ENCODE peak calls at places on chromosomes 6 and 20, in eight cellular contexts. Q is A549, Y is ascending aorta, W is astrocyte, Z is OCI-LY7, I is sigmoid colon, G is mesothelial cell of epicardium, D is type B pancreatic cell. H is an unnamed sample.

GRCh38 chr20:34543457-34544056 is 15.0 kb upstream of the MAP1LC3A start:
- DNase-seq in I (no peak), Z (no peak), D (no peak), W (no peak), Q (no peak), Y (no peak), G (no peak), H (no peak)

GRCh38 chr6:22236626-22237414 is 60.0 kb downstream of the PRL start:
- DNase-seq in D (no peak), Y (no peak), I (no peak), Z (no peak), Q (peak; percentile 92), W (peak; percentile 96), G (no peak), H (no peak)

GRCh38 chr6:89412071-89413005 is at the start of gene RRAGD:
- DNase-seq in Y (peak; percentile 86), Q (peak; percentile 12), I (peak; percentile 86), D (peak; percentile 75), W (no peak), G (peak; percentile 42), Z (peak; percentile 74), H (peak; percentile 84)

GRCh38 chr6:36963451-36964290 is 9.1 kb downstream of the PI16 start:
- DNase-seq in W (no peak), G (no peak), Q (no peak), Z (peak; percentile 78), Y (no peak), I (no peak), D (no peak), H (no peak)

GRCh38 chr6:7540595-7540994 is 876 bp upstream of the DSP start:
- DNase-seq in D (no peak), W (no peak), Q (peak; percentile 67), I (no peak), Y (no peak), G (no peak), Z (no peak), H (no peak)

GRCh38 chr6:105573556-105573955 is 170.7 kb upstream of the PREP start:
- DNase-seq in Y (no peak), Q (no peak), I (no peak), Z (no peak), G (no peak), W (peak; percentile 76), D (no peak), H (no peak)

GRCh38 chr6:91566467-91566866 is 979.6 kb upstream of the MAP3K7 start:
- DNase-seq in Z (no peak), D (no peak), Y (no peak), G (no peak), W (peak; percentile 74), Q (no peak), I (no peak), H (no peak)

GRCh38 chr6:148044921-148045320 is 297.7 kb upstream of the SASH1 start:
- DNase-seq in G (no peak), Z (no peak), W (no peak), I (no peak), Y (no peak), Q (no peak), D (no peak), H (no peak)

GRCh38 chr6:157241411-157241979 is 81.8 kb downstream of the TMEM242 start:
- DNase-seq in Y (no peak), G (no peak), Z (no peak), W (no peak), D (no peak), I (no peak), Q (no peak), H (no peak)

GRCh38 chr20:57611605-57612311 is 8.5 kb downstream of the ZBP1 start:
- DNase-seq in D (no peak), Q (no peak), I (no peak), Y (peak; percentile 9), G (no peak), Z (no peak), W (no peak), H (no peak)

GRCh38 chr20:44756011-44756688 is 10.5 kb downstream of the KCNK15 start:
- DNase-seq in Z (no peak), D (no peak), W (no peak), G (no peak), Q (no peak), Y (no peak), I (no peak), H (no peak)
- TF ChIP-seq CTCF in Z (no peak), D (no peak), W (no peak), G (no peak), Q (no peak), Y (no peak), I (no peak), H (no peak)

GRCh38 chr6:43264599-43264998 is 21.3 kb downstream of the TTBK1 start:
- DNase-seq in I (no peak), Z (no peak), D (no peak), Y (no peak), G (no peak), W (no peak), Q (no peak), H (no peak)
- TF ChIP-seq CTCF in I (no peak), Z (no peak), D (no peak), Y (no peak), G (no peak), W (no peak), Q (no peak), H (no peak)

GRCh38 chr6:122180132-122180531 is 219.3 kb upstream of the HSF2 start:
- DNase-seq in Y (no peak), G (no peak), Z (no peak), W (no peak), I (no peak), D (no peak), Q (no peak), H (no peak)
- TF ChIP-seq CTCF in Y (no peak), G (no peak), Z (no peak), W (no peak), I (no peak), D (peak; percentile 48), Q (no peak), H (peak; percentile 54)

GRCh38 chr6:110518281-110518623 is 41.8 kb upstream of the SLC22A16 start:
- DNase-seq in Y (no peak), D (no peak), I (no peak), Z (no peak), W (no peak), Q (peak; percentile 28), G (no peak), H (no peak)
- TF ChIP-seq CTCF in Y (no peak), D (peak; percentile 71), I (no peak), Z (peak; percentile 66), W (peak; percentile 52), Q (peak; percentile 41), G (peak; percentile 62), H (peak; percentile 55)

DNA sequence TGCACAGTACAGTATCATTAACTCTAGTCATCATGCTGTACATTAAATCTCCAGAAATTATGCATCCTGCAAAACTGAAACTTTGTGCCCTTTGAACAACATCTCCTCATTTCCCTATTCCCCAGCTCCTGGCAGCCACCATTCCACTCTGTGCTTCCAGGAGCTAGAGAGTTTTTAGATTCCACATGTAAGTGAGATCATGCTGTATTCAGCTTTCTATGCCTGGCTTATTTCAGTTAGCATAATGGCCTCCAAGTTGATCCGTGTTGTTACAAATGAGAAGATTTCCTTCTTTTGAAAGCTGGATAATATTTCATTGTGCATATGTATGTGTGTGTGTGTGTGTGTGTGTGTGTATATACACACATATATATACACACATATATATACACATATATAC is 86.9 kb upstream of the SLC24A3 start:
- DNase-seq in Y (no peak), I (no peak), Z (no peak), Q (no peak), D (no peak), W (no peak), G (no peak), H (no peak)
- TF ChIP-seq CTCF in Y (no peak), I (no peak), Z (no peak), Q (no peak), D (no peak), W (no peak), G (no peak), H (no peak)

GRCh38 chr20:2088904-2089303 is 12.7 kb upstream of the STK35 start:
- DNase-seq in Q (no peak), W (no peak), Y (no peak), G (no peak), D (no peak), Z (no peak), I (no peak), H (no peak)

GRCh38 chr20:2093883-2094282 is 7.7 kb upstream of the STK35 start:
- DNase-seq in I (no peak), Z (no peak), G (no peak), Y (no peak), W (no peak), D (no peak), Q (no peak), H (no peak)

GRCh38 chr20:2089447-2089846 is 12.2 kb upstream of the STK35 start:
- DNase-seq in I (no peak), G (no peak), Q (no peak), Z (no peak), W (no peak), Y (no peak), D (no peak), H (peak; percentile 2)

GRCh38 chr20:2093200-2093781 is 8.3 kb upstream of the STK35 start:
- DNase-seq in G (no peak), W (no peak), Y (no peak), D (no peak), I (no peak), Z (peak; percentile 58), Q (peak; percentile 60), H (no peak)
- TF ChIP-seq CTCF in G (peak; percentile 16), W (peak; percentile 40), Y (no peak), D (peak; percentile 63), I (no peak), Z (peak; percentile 89), Q (peak; percentile 68), H (peak; percentile 46)

GRCh38 chr6:38179794-38180430 is 360.4 kb downstream of the ZFAND3 start:
- DNase-seq in Z (no peak), I (no peak), W (no peak), Y (no peak), D (peak; percentile 62), Q (no peak), G (no peak), H (no peak)

GRCh38 chr6:38177885-38178583 is 358.5 kb downstream of the ZFAND3 start:
- DNase-seq in W (no peak), Y (peak; percentile 42), Q (no peak), D (no peak), Z (no peak), I (peak; percentile 28), G (no peak), H (no peak)

GRCh38 chr6:38178584-38178886 is 359.0 kb downstream of the ZFAND3 start:
- DNase-seq in I (no peak), Y (peak; percentile 27), D (no peak), G (no peak), Z (no peak), W (no peak), Q (no peak), H (no peak)

GRCh38 chr6:38180586-38180985 is 361.1 kb downstream of the ZFAND3 start:
- DNase-seq in G (no peak), I (no peak), W (no peak), Q (no peak), Y (no peak), D (peak; percentile 32), Z (no peak), H (no peak)

GRCh38 chr6:38179300-38179699 is 359.8 kb downstream of the ZFAND3 start:
- DNase-seq in W (no peak), Q (no peak), I (no peak), Z (no peak), Y (peak; percentile 45), D (no peak), G (no peak), H (no peak)
- TF ChIP-seq CTCF in W (no peak), Q (no peak), I (no peak), Z (no peak), Y (no peak), D (no peak), G (no peak), H (no peak)

H was measured in osteocyte.